ENCODE peak calls at places on chromosome 16, in seven cellular contexts. S, Q, J, R, M, W and O are unnamed samples.
A peak's percentile ranks its signal among the peaks of the same experiment; 100 is the strongest.

GRCh38 chr16:70592106-70592571 is 54.2 kb upstream of the IL34 start:
- DNase-seq in M (no peak), S (no peak), Q (no peak), R (no peak), J (no peak), W (no peak), O (no peak)

GRCh38 chr16:29744541-29745101 is 1.2 kb downstream of the C16orf54 start:
- DNase-seq in M (no peak), Q (no peak), R (no peak), W (no peak), S (no peak), J (no peak), O (no peak)

GRCh38 chr16:57579361-57579665 is 36.9 kb downstream of the ADGRG5 start:
- DNase-seq in J (no peak), R (no peak), W (no peak), M (no peak), S (no peak), Q (no peak), O (no peak)

GRCh38 chr16:89402962-89403361 is 87.4 kb downstream of the ANKRD11 start:
- DNase-seq in S (no peak), M (no peak), W (no peak), Q (no peak), J (no peak), R (no peak), O (no peak)

GRCh38 chr16:14309906-14310305 is 238.8 kb downstream of the MRTFB start:
- DNase-seq in M (no peak), R (no peak), J (no peak), Q (peak; percentile 83), S (no peak), W (no peak), O (peak; percentile 71)

GRCh38 chr16:88374736-88375135 is 8.0 kb upstream of the ZNF469 start:
- DNase-seq in Q (no peak), R (no peak), S (no peak), J (no peak), W (no peak), M (no peak), O (no peak)

GRCh38 chr16:24747425-24747824 is 18.0 kb downstream of the TNRC6A start:
- DNase-seq in W (no peak), S (no peak), Q (no peak), J (no peak), R (no peak), M (no peak), O (no peak)

GRCh38 chr16:75252946-75253911 is 1.8 kb upstream of the BCAR1 start:
- DNase-seq in Q (peak; percentile 72), W (no peak), J (peak; percentile 63), S (peak; percentile 40), R (no peak), M (no peak), O (no peak)

GRCh38 chr16:46857261-46857962 is 26.4 kb upstream of the C16orf87 start:
- DNase-seq in S (peak; percentile 4), M (peak; percentile 39), R (peak; percentile 18), Q (peak; percentile 72), W (peak; percentile 79), J (no peak), O (peak; percentile 55)

GRCh38 chr16:1807626-1808025 is 14.1 kb upstream of the IGFALS start:
- DNase-seq in S (no peak), Q (no peak), W (no peak), J (no peak), M (no peak), R (no peak), O (no peak)

GRCh38 chr16:49980166-49980565 is 44.9 kb upstream of the CNEP1R1 start:
- DNase-seq in W (peak; percentile 5), J (no peak), Q (no peak), R (no peak), S (no peak), M (no peak), O (peak; percentile 9)

GRCh38 chr16:66103245-66103644 is 263.2 kb upstream of the CDH5 start:
- DNase-seq in S (no peak), M (no peak), J (no peak), W (no peak), Q (no peak), R (no peak), O (no peak)

GRCh38 chr16:66599726-66600125 is 4.8 kb upstream of the CMTM3 start:
- DNase-seq in R (no peak), M (no peak), Q (no peak), J (no peak), W (no peak), S (no peak), O (no peak)

GRCh38 chr16:83418565-83418964 is 389.2 kb upstream of the HSBP1 start:
- DNase-seq in J (no peak), R (no peak), M (no peak), Q (no peak), S (no peak), W (peak; percentile 9), O (no peak)

GRCh38 chr16:50616883-50617629 is 64.1 kb downstream of the SNX20 start:
- DNase-seq in R (no peak), S (no peak), J (no peak), Q (peak; percentile 43), M (no peak), W (no peak), O (no peak)

GRCh38 chr16:17194190-17194780 is 276.5 kb downstream of the XYLT1 start:
- DNase-seq in J (peak; percentile 53), M (no peak), S (no peak), W (peak; percentile 20), R (peak; percentile 34), Q (peak; percentile 34), O (no peak)

GRCh38 chr16:22320572-22321339 is 23.5 kb downstream of the POLR3E start:
- DNase-seq in Q (no peak), R (no peak), S (no peak), M (no peak), J (no peak), W (no peak), O (no peak)